ENCODE peak calls at places on chromosomes 13 and 19, in four cellular contexts. Z is neural progenitor cell, R is SK-N-SH, J is mammary epithelial cell. X is an unnamed sample. For H3K79me2 and H3K9me3, the result is how much of the 10 kb centered on the place peaks cover.

GRCh38 chr13:110428281-110428680 is 121.2 kb downstream of the COL4A2 start:
- DNase-seq in Z (no peak), J (no peak), R (no peak), X (no peak)

GRCh38 chr19:4988770-4989251 is 19.9 kb downstream of the KDM4B start:
- DNase-seq in J (no peak), Z (no peak), R (no peak), X (peak)

GRCh38 chr13:44865722-44866484 is 123.4 kb downstream of the NUFIP1 start:
- DNase-seq in J (no peak), Z (no peak), R (no peak), X (no peak)

GRCh38 chr13:51453959-51454703 is 1.3 kb upstream of the INTS6 start:
- DNase-seq in R (peak), J (peak), Z (peak), X (no peak)

GRCh38 chr19:15296353-15296752 is 36.0 kb downstream of the BRD4 start:
- DNase-seq in R (peak), J (no peak), Z (no peak), X (no peak)

GRCh38 chr13:43267916-43268315 is 244.5 kb downstream of the DNAJC15 start:
- DNase-seq in R (no peak), Z (no peak), J (no peak), X (no peak)

GRCh38 chr19:4115050-4115817 is 8.7 kb downstream of the MAP2K2 start:
- DNase-seq in Z (no peak), R (peak), J (no peak), X (no peak)

GRCh38 chr13:22114630-22115311 is 443.9 kb downstream of the FGF9 start:
- DNase-seq in J (no peak), Z (no peak), R (no peak), X (peak)

GRCh38 chr19:15418112-15418587 is 638 bp downstream of the AKAP8L start:
- DNase-seq in R (peak), J (no peak), Z (peak), X (peak)

GRCh38 chr19:18419699-18420460 is 682 bp downstream of the SSBP4 start:
- DNase-seq in Z (peak), J (no peak), R (peak), X (no peak)

GRCh38 chr19:42115705-42116104 is 16.5 kb downstream of the POU2F2 start:
- DNase-seq in Z (no peak), J (no peak), R (no peak), X (no peak)

GRCh38 chr13:77909827-77910226 is 8.8 kb downstream of the EDNRB start:
- DNase-seq in Z (no peak), J (no peak), R (no peak), X (no peak)

GRCh38 chr13:102845289-102845629 is 573 bp upstream of the ERCC5 start:
- DNase-seq in R (no peak), J (no peak), Z (no peak), X (no peak)

GRCh38 chr13:113491418-113491883 is 940 bp upstream of the DCUN1D2 start:
- DNase-seq in R (peak), J (peak), Z (peak), X (peak)

GRCh38 chr19:51511353-51511752 is 9.8 kb upstream of the SIGLEC12 start:
- DNase-seq in R (peak), J (no peak), Z (peak), X (no peak)

GRCh38 chr13:113766035-113766800 is 7.2 kb downstream of the TMEM255B start:
- DNase-seq in Z (no peak), R (no peak), J (no peak), X (no peak)

GRCh38 chr13:71828117-71828516 is 38.9 kb downstream of the DACH1 start:
- DNase-seq in Z (no peak), J (no peak), R (no peak), X (no peak)

GRCh38 chr13:94444826-94445225 is 34.7 kb downstream of the DCT start:
- DNase-seq in R (no peak), J (no peak), Z (no peak), X (no peak)

GRCh38 chr13:93982189-93982918 is 497.1 kb downstream of the DCT start:
- DNase-seq in Z (no peak), J (no peak), R (no peak), X (no peak)

GRCh38 chr13:114113961-114114360 is 18.5 kb downstream of the RASA3 start:
- DNase-seq in Z (no peak), R (no peak), J (no peak), X (no peak)

GRCh38 chr13:30576528-30576927 is 41.2 kb upstream of the USPL1 start:
- DNase-seq in R (no peak), J (peak), Z (no peak), X (peak)

GRCh38 chr19:19542507-19542906 is 4.4 kb downstream of the CILP2 start:
- DNase-seq in J (no peak), R (no peak), Z (no peak), X (no peak)

GRCh38 chr19:16749326-16749725 is 29.7 kb downstream of the NWD1 start:
- DNase-seq in R (no peak), J (no peak), Z (no peak), X (no peak)

GRCh38 chr13:101691326-101691725 is 238.9 kb downstream of the ITGBL1 start:
- DNase-seq in Z (no peak), J (peak), R (no peak), X (peak)

GRCh38 chr19:15829277-15829770 is 13.9 kb upstream of the OR10H1 start:
- DNase-seq in Z (no peak), R (no peak), J (peak), X (no peak)

GRCh38 chr13:97263160-97263559 is 41.0 kb downstream of the MBNL2 start:
- DNase-seq in J (no peak), Z (no peak), R (no peak), X (no peak)

GRCh38 chr19:40800339-40800996 is 1.5 kb downstream of the EGLN2 start:
- DNase-seq in J (no peak), Z (no peak), R (no peak), X (no peak)

GRCh38 chr13:60463787-60464186 is 66.8 kb downstream of the TDRD3 start:
- DNase-seq in J (no peak), Z (no peak), R (no peak), X (no peak)

DNA sequence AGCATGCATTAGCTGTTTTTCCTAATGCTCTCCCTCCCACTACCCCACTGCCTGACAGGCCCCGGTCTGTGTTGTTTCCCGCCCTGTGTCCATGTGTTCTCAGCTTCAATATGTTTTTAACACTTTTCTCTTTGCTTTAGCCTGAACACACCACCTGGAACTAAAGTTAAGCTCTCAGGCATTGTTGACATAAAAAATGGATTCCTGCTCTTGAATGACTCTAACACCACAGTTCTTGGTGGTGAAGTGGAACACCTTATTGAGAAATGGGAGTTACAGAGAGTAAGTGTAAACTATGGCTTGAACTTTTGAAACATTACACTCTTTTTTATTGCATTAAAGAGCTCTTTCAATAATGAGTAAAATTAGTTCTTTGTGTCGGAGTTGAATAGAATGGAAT is 70.1 kb downstream of the TDRD3 start:
- DNase-seq in J (no peak), R (no peak), Z (no peak), X (no peak)
- H2AFZ ChIP-seq in J (no peak), R (no peak), Z (no peak), X (no peak)

GRCh38 chr19:1276620-1277007 is 1.3 kb downstream of the FAM174C start:
- DNase-seq in J (no peak), Z (no peak), R (no peak), X (no peak)

GRCh38 chr19:1274081-1274851 is 1.1 kb upstream of the FAM174C start:
- DNase-seq in Z (no peak), R (no peak), J (no peak), X (no peak)

GRCh38 chr19:1275976-1276619 is 768 bp downstream of the FAM174C start:
- DNase-seq in R (no peak), Z (no peak), J (no peak), X (no peak)

GRCh38 chr19:1274852-1275259 is 474 bp upstream of the FAM174C start:
- DNase-seq in J (no peak), Z (peak), R (peak), X (no peak)

DNA sequence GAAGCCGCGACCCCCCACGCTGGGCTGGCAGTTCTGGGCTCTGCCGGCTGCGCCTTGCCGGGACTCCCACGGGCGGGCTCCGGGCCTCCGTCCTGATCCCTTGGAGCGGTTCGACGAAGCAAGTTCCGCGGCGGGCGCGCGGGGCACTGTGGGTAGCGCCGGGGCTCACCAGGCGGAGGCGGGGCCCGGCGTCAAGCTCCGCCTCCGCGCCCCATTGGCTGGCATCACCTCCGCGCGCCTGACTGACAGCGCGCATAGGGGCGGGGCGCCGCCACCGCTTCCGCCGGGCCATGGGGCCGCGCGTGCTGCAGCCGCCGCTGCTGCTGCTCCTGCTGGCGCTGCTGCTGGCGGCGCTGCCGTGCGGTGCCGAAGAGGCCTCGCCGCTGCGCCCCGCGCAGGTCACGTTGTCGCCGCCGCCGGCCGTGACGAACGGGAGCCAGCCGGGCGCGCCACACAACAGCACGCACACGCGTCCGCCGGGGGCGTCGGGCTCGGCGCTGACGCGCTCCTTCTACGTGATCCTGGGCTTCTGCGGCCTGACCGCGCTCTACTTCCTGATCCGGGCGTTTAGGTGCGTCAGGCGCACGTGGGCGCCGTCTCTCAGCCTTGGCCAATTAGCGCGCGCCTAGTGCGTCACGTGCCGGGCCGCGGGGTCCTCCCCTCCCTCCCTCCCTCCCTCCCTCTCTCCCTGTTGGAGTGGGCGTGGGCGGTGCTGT is at the start of gene FAM174C:
- DNase-seq in R (peak), Z (peak), J (peak), X (peak)
- H3K79me2 ChIP-seq in R (half or more), Z (under half), J (half or more), X (half or more)

DNA sequence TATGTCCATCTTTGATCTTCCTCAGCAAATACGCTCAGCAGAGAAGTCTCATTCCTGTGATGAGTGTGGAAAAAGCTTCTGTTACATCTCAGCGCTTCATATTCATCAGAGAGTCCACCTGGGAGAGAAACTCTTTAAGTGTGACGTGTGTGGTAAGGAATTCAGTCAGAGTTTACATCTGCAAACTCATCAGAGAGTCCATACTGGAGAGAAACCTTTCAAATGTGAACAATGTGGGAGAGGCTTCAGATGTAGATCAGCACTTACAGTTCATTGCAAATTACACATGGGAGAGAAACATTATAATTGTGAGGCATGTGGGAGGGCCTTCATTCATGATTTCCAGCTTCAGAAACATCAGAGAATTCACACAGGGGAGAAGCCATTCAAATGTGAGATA is 5.7 kb upstream of the ZNF284 start:
- DNase-seq in R (no peak), J (no peak), Z (no peak), X (no peak)
- H3K9me3 ChIP-seq in R (under half), J (under half), Z (under half), X (under half)

GRCh38 chr13:33610471-33611015 is 207.4 kb upstream of the RFC3 start:
- DNase-seq in R (no peak), J (no peak), Z (peak), X (peak)
- H2AFZ ChIP-seq in R (no peak), J (no peak), Z (no peak), X (peak)

X was measured in fibroblast of lung.